ENCODE peak calls at places on chromosome 7, in four cellular contexts. One of them, this sample, is unnamed.

GRCh38 chr7:106022193-106022821 is 59.2 kb downstream of the CDHR3 start:
- DNase-seq in ovary: no peak
- DNase-seq in GM23248: no peak
- DNase-seq in IMR-90: no peak
- DNase-seq in this sample: no peak

GRCh38 chr7:127632276-127632910 is 14.5 kb upstream of the PAX4 start:
- DNase-seq in ovary: no peak
- DNase-seq in GM23248: peak; percentile 81
- DNase-seq in IMR-90: peak; percentile 93
- DNase-seq in this sample: peak; percentile 49

GRCh38 chr7:100837099-100837836 is 9.9 kb upstream of the EPHB4 start:
- DNase-seq in ovary: peak; percentile 92
- DNase-seq in GM23248: peak; percentile 95
- DNase-seq in IMR-90: peak; percentile 90
- DNase-seq in this sample: peak; percentile 93

GRCh38 chr7:2120841-2121830 is 111.6 kb downstream of the MAD1L1 start:
- DNase-seq in ovary: peak; percentile 73
- DNase-seq in GM23248: no peak
- DNase-seq in IMR-90: no peak
- DNase-seq in this sample: no peak

GRCh38 chr7:135991906-135992305 is 14.7 kb upstream of the MTPN start:
- DNase-seq in ovary: no peak
- DNase-seq in GM23248: no peak
- DNase-seq in IMR-90: no peak
- DNase-seq in this sample: no peak

GRCh38 chr7:14766747-14767146 is 135.8 kb downstream of the DGKB start:
- DNase-seq in ovary: no peak
- DNase-seq in GM23248: peak; percentile 50
- DNase-seq in IMR-90: no peak
- DNase-seq in this sample: no peak

GRCh38 chr7:2838873-2839578 is 5.1 kb downstream of the GNA12 start:
- DNase-seq in ovary: no peak
- DNase-seq in GM23248: no peak
- DNase-seq in IMR-90: no peak
- DNase-seq in this sample: peak; percentile 40

GRCh38 chr7:82442492-82443043 is 1.0 kb downstream of the CACNA2D1 start:
- DNase-seq in ovary: peak; percentile 32
- DNase-seq in GM23248: no peak
- DNase-seq in IMR-90: peak; percentile 19
- DNase-seq in this sample: peak; percentile 25

GRCh38 chr7:327305-327931 is 37.4 kb downstream of the FOXL3 start:
- DNase-seq in ovary: no peak
- DNase-seq in GM23248: no peak
- DNase-seq in IMR-90: no peak
- DNase-seq in this sample: no peak

GRCh38 chr7:325811-326210 is 35.8 kb downstream of the FOXL3 start:
- DNase-seq in ovary: no peak
- DNase-seq in GM23248: no peak
- DNase-seq in IMR-90: no peak
- DNase-seq in this sample: no peak

GRCh38 chr7:325051-325798 is 35.3 kb downstream of the FOXL3 start:
- DNase-seq in ovary: no peak
- DNase-seq in GM23248: no peak
- DNase-seq in IMR-90: no peak
- DNase-seq in this sample: no peak

GRCh38 chr7:326845-327304 is 36.9 kb downstream of the FOXL3 start:
- DNase-seq in ovary: no peak
- DNase-seq in GM23248: no peak
- DNase-seq in IMR-90: peak; percentile 20
- DNase-seq in this sample: no peak

DNA sequence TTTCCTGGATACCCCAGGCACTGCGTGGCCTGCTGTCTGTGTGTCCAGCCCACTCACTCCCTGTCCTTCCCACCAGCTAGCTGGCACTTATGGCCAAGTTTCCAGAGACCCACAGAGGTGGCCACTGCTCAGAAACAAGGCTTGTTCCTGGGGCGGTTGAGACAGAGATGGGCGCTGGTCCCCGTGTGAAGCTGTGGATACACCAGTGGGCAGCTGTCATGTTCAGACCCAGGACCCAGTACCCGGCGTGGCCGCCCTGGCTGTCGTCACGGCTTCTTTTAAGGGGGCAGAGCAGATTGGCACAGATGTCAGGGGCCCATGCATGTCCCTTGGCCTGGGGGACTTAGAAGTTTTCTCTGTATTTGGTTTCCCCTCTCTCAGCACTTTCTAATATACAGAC is 36.3 kb downstream of the FOXL3 start:
- DNase-seq in ovary: no peak
- DNase-seq in GM23248: no peak
- DNase-seq in IMR-90: no peak
- DNase-seq in this sample: no peak
- H3K4me1 ChIP-seq in ovary: no peaks in the 10 kb centered on the region
- H3K4me1 ChIP-seq in GM23248: no peaks in the 10 kb centered on the region
- H3K4me1 ChIP-seq in IMR-90: no peaks in the 10 kb centered on the region
- H3K4me1 ChIP-seq in this sample: no peaks in the 10 kb centered on the region

GRCh38 chr7:116505278-116505677 is 5.7 kb downstream of the CAV2 start:
- DNase-seq in ovary: no peak
- DNase-seq in GM23248: no peak
- DNase-seq in IMR-90: no peak
- DNase-seq in this sample: no peak

GRCh38 chr7:116501425-116502167 is 2.1 kb downstream of the CAV2 start:
- DNase-seq in ovary: peak; percentile 32
- DNase-seq in GM23248: peak; percentile 31
- DNase-seq in IMR-90: peak; percentile 76
- DNase-seq in this sample: peak; percentile 43

GRCh38 chr7:116505823-116506222 is 6.3 kb downstream of the CAV2 start:
- DNase-seq in ovary: no peak
- DNase-seq in GM23248: no peak
- DNase-seq in IMR-90: no peak
- DNase-seq in this sample: no peak

GRCh38 chr7:116502201-116503096 is 2.9 kb downstream of the CAV2 start:
- DNase-seq in ovary: no peak
- DNase-seq in GM23248: no peak
- DNase-seq in IMR-90: no peak
- DNase-seq in this sample: no peak

GRCh38 chr7:116503835-116504234 is 4.3 kb downstream of the CAV2 start:
- DNase-seq in ovary: no peak
- DNase-seq in GM23248: no peak
- DNase-seq in IMR-90: no peak
- DNase-seq in this sample: no peak
- H3K4me1 ChIP-seq in ovary: peaks cover 10% of the 10 kb centered on the region
- H3K4me1 ChIP-seq in GM23248: peaks cover 35% of the 10 kb centered on the region
- H3K4me1 ChIP-seq in IMR-90: peaks cover 9% of the 10 kb centered on the region
- H3K4me1 ChIP-seq in this sample: peaks cover 19% of the 10 kb centered on the region

DNA sequence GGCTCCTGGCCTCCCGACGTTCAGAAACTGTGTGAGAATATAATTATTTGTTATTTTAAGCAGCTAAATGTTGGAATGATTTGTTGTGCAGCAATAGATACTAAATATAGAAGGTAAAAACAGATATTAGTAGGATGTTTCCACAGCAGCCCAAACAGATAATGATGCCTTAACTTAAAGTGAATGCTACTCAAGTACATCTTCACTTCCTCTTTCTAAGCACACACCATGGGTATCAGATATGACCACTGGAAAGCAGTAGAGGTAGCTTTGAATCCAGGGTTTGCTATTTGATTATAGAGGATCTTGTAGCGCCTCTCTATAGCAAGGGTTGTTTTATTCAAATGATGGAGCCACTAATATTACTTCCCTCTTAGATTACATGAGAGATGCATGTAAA is 38.2 kb upstream of the BET1 start:
- DNase-seq in ovary: no peak
- DNase-seq in GM23248: no peak
- DNase-seq in IMR-90: no peak
- DNase-seq in this sample: no peak
- H3K4me1 ChIP-seq in ovary: no peaks in the 10 kb centered on the region
- H3K4me1 ChIP-seq in GM23248: peaks cover 17% of the 10 kb centered on the region
- H3K4me1 ChIP-seq in IMR-90: peaks cover 2% of the 10 kb centered on the region
- H3K4me1 ChIP-seq in this sample: peaks cover 24% of the 10 kb centered on the region

GRCh38 chr7:74185636-74186035 is 11.5 kb downstream of the EIF4H start:
- DNase-seq in ovary: no peak
- DNase-seq in GM23248: no peak
- DNase-seq in IMR-90: no peak
- DNase-seq in this sample: peak; percentile 35
- H3K4me1 ChIP-seq in ovary: peaks cover 37% of the 10 kb centered on the region
- H3K4me1 ChIP-seq in GM23248: peaks cover 61% of the 10 kb centered on the region
- H3K4me1 ChIP-seq in IMR-90: peaks cover 24% of the 10 kb centered on the region
- H3K4me1 ChIP-seq in this sample: peaks cover 28% of the 10 kb centered on the region

GRCh38 chr7:47489624-47490023 is 92.3 kb downstream of the TNS3 start:
- DNase-seq in ovary: no peak
- DNase-seq in GM23248: no peak
- DNase-seq in IMR-90: no peak
- DNase-seq in this sample: no peak

GRCh38 chr7:47488969-47489342 is 93.0 kb downstream of the TNS3 start:
- DNase-seq in ovary: no peak
- DNase-seq in GM23248: no peak
- DNase-seq in IMR-90: no peak
- DNase-seq in this sample: no peak

GRCh38 chr7:47492720-47493119 is 89.2 kb downstream of the TNS3 start:
- DNase-seq in ovary: no peak
- DNase-seq in GM23248: no peak
- DNase-seq in IMR-90: no peak
- DNase-seq in this sample: no peak

GRCh38 chr7:47491637-47492036 is 90.3 kb downstream of the TNS3 start:
- DNase-seq in ovary: no peak
- DNase-seq in GM23248: no peak
- DNase-seq in IMR-90: no peak
- DNase-seq in this sample: no peak

GRCh38 chr7:47490501-47491265 is 91.2 kb downstream of the TNS3 start:
- DNase-seq in ovary: no peak
- DNase-seq in GM23248: no peak
- DNase-seq in IMR-90: no peak
- DNase-seq in this sample: no peak
- H3K4me1 ChIP-seq in ovary: peaks cover 19% of the 10 kb centered on the region
- H3K4me1 ChIP-seq in GM23248: peaks cover 9% of the 10 kb centered on the region
- H3K4me1 ChIP-seq in IMR-90: peaks cover 8% of the 10 kb centered on the region
- H3K4me1 ChIP-seq in this sample: peaks cover 39% of the 10 kb centered on the region

DNA sequence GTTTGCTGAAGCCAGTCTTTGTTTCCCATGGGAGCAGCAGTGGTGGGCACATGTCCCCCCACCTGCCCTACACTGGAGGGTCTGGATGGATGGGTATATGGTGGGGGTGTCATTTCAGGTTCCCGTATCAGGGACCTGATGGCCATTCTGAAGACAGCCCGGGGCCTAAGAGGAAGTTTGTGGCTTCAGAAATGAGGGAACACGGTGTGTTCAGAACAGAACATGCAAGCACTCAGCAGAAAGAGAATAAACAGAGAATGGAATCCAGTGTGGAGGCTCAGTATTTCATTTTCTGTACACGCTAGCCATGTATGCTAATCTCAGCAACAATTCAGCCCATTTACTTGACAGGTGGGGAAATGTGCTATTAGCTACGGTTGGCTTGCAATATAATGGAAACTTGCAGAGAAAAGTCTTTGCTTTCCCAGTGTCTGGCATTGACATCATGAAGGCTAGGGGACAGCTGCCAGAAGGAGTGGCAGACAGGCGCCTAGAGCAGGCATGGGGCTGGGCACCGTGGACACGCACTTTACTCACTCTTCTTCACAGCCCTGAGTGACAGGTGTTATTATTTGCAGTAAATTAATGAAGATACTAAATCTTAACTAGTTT is 98.6 kb downstream of the ELMO1 start:
- DNase-seq in ovary: no peak
- DNase-seq in GM23248: no peak
- DNase-seq in IMR-90: no peak
- DNase-seq in this sample: no peak
- H3K4me1 ChIP-seq in ovary: peaks cover 7% of the 10 kb centered on the region
- H3K4me1 ChIP-seq in GM23248: no peaks in the 10 kb centered on the region
- H3K4me1 ChIP-seq in IMR-90: no peaks in the 10 kb centered on the region
- H3K4me1 ChIP-seq in this sample: peaks cover 33% of the 10 kb centered on the region

GRCh38 chr7:92830532-92831110 is 5.8 kb downstream of the CDK6 start:
- DNase-seq in ovary: no peak
- DNase-seq in GM23248: peak; percentile 16
- DNase-seq in IMR-90: peak; percentile 46
- DNase-seq in this sample: no peak

GRCh38 chr7:92831716-92832622 is 4.4 kb downstream of the CDK6 start:
- DNase-seq in ovary: no peak
- DNase-seq in GM23248: peak; percentile 94
- DNase-seq in IMR-90: peak; percentile 96
- DNase-seq in this sample: peak; percentile 80

GRCh38 chr7:92833766-92834605 is 2.4 kb downstream of the CDK6 start:
- DNase-seq in ovary: peak; percentile 78
- DNase-seq in GM23248: peak; percentile 89
- DNase-seq in IMR-90: peak; percentile 78
- DNase-seq in this sample: peak; percentile 89

GRCh38 chr7:92833024-92833765 is 3.2 kb downstream of the CDK6 start:
- DNase-seq in ovary: peak; percentile 84
- DNase-seq in GM23248: peak; percentile 88
- DNase-seq in IMR-90: peak; percentile 74
- DNase-seq in this sample: peak; percentile 85

GRCh38 chr7:92832623-92833023 is 3.8 kb downstream of the CDK6 start:
- DNase-seq in ovary: no peak
- DNase-seq in GM23248: no peak
- DNase-seq in IMR-90: no peak
- DNase-seq in this sample: no peak
- H3K4me1 ChIP-seq in ovary: peaks cover 7% of the 10 kb centered on the region
- H3K4me1 ChIP-seq in GM23248: peaks cover 43% of the 10 kb centered on the region
- H3K4me1 ChIP-seq in IMR-90: peaks cover 6% of the 10 kb centered on the region
- H3K4me1 ChIP-seq in this sample: peaks cover 36% of the 10 kb centered on the region

GRCh38 chr7:48141551-48141950 is 29.7 kb upstream of the ABCA13 start:
- DNase-seq in ovary: no peak
- DNase-seq in GM23248: no peak
- DNase-seq in IMR-90: no peak
- DNase-seq in this sample: no peak

GRCh38 chr7:48140001-48140681 is 31.1 kb upstream of the ABCA13 start:
- DNase-seq in ovary: no peak
- DNase-seq in GM23248: peak; percentile 33
- DNase-seq in IMR-90: no peak
- DNase-seq in this sample: no peak

GRCh38 chr7:48144291-48144768 is 26.9 kb upstream of the ABCA13 start:
- DNase-seq in ovary: no peak
- DNase-seq in GM23248: no peak
- DNase-seq in IMR-90: no peak
- DNase-seq in this sample: no peak

GRCh38 chr7:48139461-48139860 is 31.8 kb upstream of the ABCA13 start:
- DNase-seq in ovary: no peak
- DNase-seq in GM23248: peak; percentile 55
- DNase-seq in IMR-90: peak; percentile 28
- DNase-seq in this sample: peak; percentile 33
- H3K4me1 ChIP-seq in ovary: no peaks in the 10 kb centered on the region
- H3K4me1 ChIP-seq in GM23248: peaks cover 8% of the 10 kb centered on the region
- H3K4me1 ChIP-seq in IMR-90: peaks cover 3% of the 10 kb centered on the region
- H3K4me1 ChIP-seq in this sample: no peaks in the 10 kb centered on the region

DNA sequence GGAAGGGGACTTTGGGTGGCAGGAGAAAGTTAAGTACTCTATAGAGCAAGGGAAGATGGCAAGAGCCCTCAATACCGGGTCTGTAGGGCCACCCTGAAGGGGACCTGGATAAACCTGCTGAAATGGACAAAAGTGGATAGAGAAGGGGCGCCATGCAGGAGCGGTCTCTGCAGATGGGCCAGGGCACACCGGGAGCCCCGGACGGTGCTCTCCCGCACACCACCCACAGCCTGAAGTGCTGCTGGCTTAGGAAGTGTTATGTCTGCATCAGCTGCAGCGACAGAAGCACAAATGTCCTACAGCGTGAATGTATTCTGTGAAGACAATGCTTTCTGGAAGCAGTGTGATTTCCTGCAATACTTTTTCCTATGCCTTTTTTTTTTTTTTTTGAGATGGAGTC is 37.7 kb downstream of the BRI3 start:
- DNase-seq in ovary: no peak
- DNase-seq in GM23248: no peak
- DNase-seq in IMR-90: no peak
- DNase-seq in this sample: no peak
- H3K4me1 ChIP-seq in ovary: peaks cover 1% of the 10 kb centered on the region
- H3K4me1 ChIP-seq in GM23248: no peaks in the 10 kb centered on the region
- H3K4me1 ChIP-seq in IMR-90: no peaks in the 10 kb centered on the region
- H3K4me1 ChIP-seq in this sample: no peaks in the 10 kb centered on the region